ENCODE peak calls at places on chromosome 4, in nine cellular contexts. One of them, this sample, is unnamed.

GRCh38 chr4:100510551-100510950 is 7.3 kb downstream of the EMCN start:
- DNase-seq in lower leg skin: no peak
- DNase-seq in A549: no peak
- DNase-seq in uterus: no peak
- DNase-seq in thyroid gland: no peak
- DNase-seq in endothelial cell of umbilical vein: peak
- DNase-seq in HCT116: no peak
- DNase-seq in body of pancreas: no peak
- DNase-seq in stomach: no peak
- DNase-seq in this sample: no peak

GRCh38 chr4:169268951-169269781 is 1.6 kb downstream of the SH3RF1 start:
- DNase-seq in HCT116: no peak
- DNase-seq in stomach: no peak
- DNase-seq in endothelial cell of umbilical vein: peak
- DNase-seq in thyroid gland: peak
- DNase-seq in lower leg skin: no peak
- DNase-seq in uterus: no peak
- DNase-seq in A549: peak
- DNase-seq in body of pancreas: no peak
- DNase-seq in this sample: no peak

GRCh38 chr4:87228561-87228860 is 8.1 kb upstream of the KLHL8 start:
- DNase-seq in A549: no peak
- DNase-seq in HCT116: no peak
- DNase-seq in endothelial cell of umbilical vein: no peak
- DNase-seq in uterus: no peak
- DNase-seq in thyroid gland: no peak
- DNase-seq in stomach: no peak
- DNase-seq in lower leg skin: no peak
- DNase-seq in body of pancreas: no peak
- DNase-seq in this sample: no peak

GRCh38 chr4:176593943-176594342 is 198.8 kb downstream of the VEGFC start:
- DNase-seq in endothelial cell of umbilical vein: no peak
- DNase-seq in thyroid gland: no peak
- DNase-seq in body of pancreas: no peak
- DNase-seq in uterus: no peak
- DNase-seq in lower leg skin: no peak
- DNase-seq in stomach: no peak
- DNase-seq in HCT116: no peak
- DNase-seq in A549: no peak
- DNase-seq in this sample: no peak

GRCh38 chr4:959338-960139 is 13.8 kb downstream of the DGKQ start:
- DNase-seq in uterus: peak
- DNase-seq in HCT116: no peak
- DNase-seq in endothelial cell of umbilical vein: no peak
- DNase-seq in lower leg skin: peak
- DNase-seq in A549: no peak
- DNase-seq in thyroid gland: no peak
- DNase-seq in body of pancreas: no peak
- DNase-seq in stomach: no peak
- DNase-seq in this sample: no peak

GRCh38 chr4:32858971-32859370 is 2138.8 kb downstream of the PCDH7 start:
- DNase-seq in A549: peak
- DNase-seq in body of pancreas: no peak
- DNase-seq in endothelial cell of umbilical vein: no peak
- DNase-seq in lower leg skin: no peak
- DNase-seq in HCT116: peak
- DNase-seq in uterus: no peak
- DNase-seq in thyroid gland: no peak
- DNase-seq in stomach: no peak
- DNase-seq in this sample: no peak

GRCh38 chr4:98092833-98093439 is 50.3 kb downstream of the STPG2 start:
- DNase-seq in uterus: no peak
- DNase-seq in lower leg skin: no peak
- DNase-seq in thyroid gland: no peak
- DNase-seq in A549: peak
- DNase-seq in endothelial cell of umbilical vein: peak
- DNase-seq in stomach: no peak
- DNase-seq in HCT116: peak
- DNase-seq in body of pancreas: no peak
- DNase-seq in this sample: no peak

GRCh38 chr4:103364066-103364465 is 165.9 kb upstream of the CENPE start:
- DNase-seq in uterus: no peak
- DNase-seq in stomach: no peak
- DNase-seq in HCT116: no peak
- DNase-seq in thyroid gland: no peak
- DNase-seq in endothelial cell of umbilical vein: no peak
- DNase-seq in lower leg skin: no peak
- DNase-seq in body of pancreas: no peak
- DNase-seq in A549: no peak
- DNase-seq in this sample: no peak

GRCh38 chr4:151266542-151266941 is 10.4 kb upstream of the PRSS48 start:
- DNase-seq in thyroid gland: no peak
- DNase-seq in lower leg skin: no peak
- DNase-seq in endothelial cell of umbilical vein: peak
- DNase-seq in body of pancreas: no peak
- DNase-seq in HCT116: no peak
- DNase-seq in uterus: no peak
- DNase-seq in stomach: no peak
- DNase-seq in A549: no peak
- DNase-seq in this sample: no peak

GRCh38 chr4:139025841-139026240 is 10.3 kb downstream of the NOCT start:
- DNase-seq in body of pancreas: no peak
- DNase-seq in HCT116: no peak
- DNase-seq in stomach: no peak
- DNase-seq in endothelial cell of umbilical vein: no peak
- DNase-seq in A549: no peak
- DNase-seq in lower leg skin: no peak
- DNase-seq in uterus: no peak
- DNase-seq in thyroid gland: no peak
- DNase-seq in this sample: no peak

GRCh38 chr4:7650606-7651400 is 216.1 kb upstream of the PSAPL1 start:
- DNase-seq in uterus: no peak
- DNase-seq in A549: no peak
- DNase-seq in lower leg skin: no peak
- DNase-seq in HCT116: peak
- DNase-seq in endothelial cell of umbilical vein: no peak
- DNase-seq in stomach: no peak
- DNase-seq in thyroid gland: no peak
- DNase-seq in body of pancreas: no peak
- DNase-seq in this sample: peak

GRCh38 chr4:105895609-105896460 is 564 bp downstream of the NPNT start:
- DNase-seq in uterus: peak
- DNase-seq in thyroid gland: peak
- DNase-seq in body of pancreas: peak
- DNase-seq in stomach: no peak
- DNase-seq in A549: no peak
- DNase-seq in endothelial cell of umbilical vein: no peak
- DNase-seq in lower leg skin: peak
- DNase-seq in HCT116: no peak
- DNase-seq in this sample: no peak

GRCh38 chr4:7978907-7979651 is 39.4 kb upstream of the AFAP1 start:
- DNase-seq in HCT116: no peak
- DNase-seq in endothelial cell of umbilical vein: no peak
- DNase-seq in thyroid gland: no peak
- DNase-seq in A549: no peak
- DNase-seq in uterus: no peak
- DNase-seq in body of pancreas: no peak
- DNase-seq in lower leg skin: no peak
- DNase-seq in stomach: no peak
- DNase-seq in this sample: no peak

GRCh38 chr4:56821394-56822263 is at the start of gene SPINK2:
- DNase-seq in stomach: peak
- DNase-seq in thyroid gland: peak
- DNase-seq in A549: peak
- DNase-seq in endothelial cell of umbilical vein: no peak
- DNase-seq in body of pancreas: peak
- DNase-seq in uterus: no peak
- DNase-seq in HCT116: peak
- DNase-seq in lower leg skin: no peak
- DNase-seq in this sample: no peak

GRCh38 chr4:185894481-185894880 is 82.5 kb upstream of the SORBS2 start:
- DNase-seq in uterus: no peak
- DNase-seq in body of pancreas: no peak
- DNase-seq in stomach: no peak
- DNase-seq in lower leg skin: no peak
- DNase-seq in endothelial cell of umbilical vein: no peak
- DNase-seq in thyroid gland: no peak
- DNase-seq in A549: no peak
- DNase-seq in HCT116: no peak
- DNase-seq in this sample: no peak

GRCh38 chr4:67581208-67581857 is 22.8 kb downstream of the STAP1 start:
- DNase-seq in thyroid gland: no peak
- DNase-seq in lower leg skin: no peak
- DNase-seq in body of pancreas: no peak
- DNase-seq in uterus: no peak
- DNase-seq in stomach: no peak
- DNase-seq in A549: no peak
- DNase-seq in endothelial cell of umbilical vein: no peak
- DNase-seq in HCT116: no peak
- DNase-seq in this sample: no peak

DNA sequence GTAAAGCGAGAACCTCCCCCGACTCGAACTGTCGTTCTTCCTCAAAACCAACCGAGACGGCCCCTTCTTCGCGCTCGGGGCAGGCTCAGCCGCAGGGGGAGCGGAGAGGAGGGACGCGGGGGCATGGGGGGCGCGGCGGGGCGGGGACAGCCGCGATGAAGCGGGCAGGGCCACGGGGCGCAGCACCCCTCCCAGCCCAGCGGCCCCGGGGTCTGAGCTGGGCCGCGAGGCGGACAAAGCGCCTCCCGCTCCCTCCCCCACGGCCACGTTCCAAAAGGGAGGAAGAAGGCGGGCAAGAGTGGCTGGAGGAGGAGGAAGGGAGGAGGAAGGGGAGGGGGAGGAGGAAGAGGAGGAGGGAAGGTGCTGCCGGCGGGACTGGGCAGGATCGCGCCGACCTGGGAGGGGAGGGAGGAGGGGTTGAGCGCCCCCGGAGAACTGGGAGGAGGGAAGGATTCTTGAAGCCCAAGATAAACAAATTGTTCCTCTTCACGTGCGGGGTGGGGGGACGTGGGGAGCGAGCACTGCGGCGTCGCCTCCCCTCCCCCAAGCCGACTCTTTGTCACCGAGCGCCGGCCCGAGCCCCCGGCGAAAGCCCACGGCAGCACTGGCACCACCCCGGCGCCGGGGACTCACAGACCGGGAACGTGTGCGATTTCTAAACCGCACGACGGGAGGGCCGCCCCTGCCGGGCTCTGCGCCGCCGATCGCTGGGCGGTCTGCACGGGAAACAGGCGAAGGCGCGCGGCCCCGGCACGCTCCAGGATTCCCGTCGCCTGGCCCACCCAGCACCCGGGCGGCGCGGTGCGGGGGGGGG is 2.9 kb downstream of the MAML3 start:
- DNase-seq in endothelial cell of umbilical vein: peak
- DNase-seq in stomach: peak
- DNase-seq in thyroid gland: peak
- DNase-seq in lower leg skin: peak
- DNase-seq in uterus: peak
- DNase-seq in body of pancreas: peak
- DNase-seq in HCT116: peak
- DNase-seq in A549: peak
- DNase-seq in this sample: peak
- TF ChIP-seq POLR2A in endothelial cell of umbilical vein: peak
- TF ChIP-seq POLR2A in stomach: no peak
- TF ChIP-seq POLR2A in thyroid gland: peak
- TF ChIP-seq POLR2A in lower leg skin: no peak
- TF ChIP-seq POLR2A in uterus: peak
- TF ChIP-seq POLR2A in body of pancreas: peak
- TF ChIP-seq POLR2A in HCT116: no peak
- TF ChIP-seq POLR2A in A549: peak
- TF ChIP-seq POLR2A in this sample: peak

DNA sequence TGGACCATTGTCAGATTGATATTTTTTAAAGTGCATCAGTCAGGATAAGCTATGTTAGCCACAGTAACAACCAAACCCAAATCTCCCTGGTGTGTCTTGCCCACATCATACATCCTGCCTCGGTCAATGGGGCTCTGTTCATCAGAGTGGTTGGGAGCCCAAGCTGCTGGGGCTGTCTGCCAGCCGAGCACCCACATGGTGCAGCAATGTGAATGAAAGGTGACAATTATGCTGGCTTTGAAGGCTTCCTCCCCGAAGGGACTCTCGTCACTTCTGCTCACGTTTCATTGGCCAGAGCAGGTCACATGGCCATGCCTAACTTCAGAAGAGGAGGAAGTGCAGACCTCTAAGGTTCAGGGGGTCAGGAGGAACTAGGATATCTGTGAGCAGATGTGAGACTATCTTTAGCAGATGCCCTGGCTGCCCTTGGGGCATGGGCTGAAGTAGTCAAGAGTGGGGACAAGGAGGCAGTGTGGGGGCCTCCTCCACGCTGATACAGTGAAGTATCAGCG is 1.3 kb upstream of the JAKMIP1 start:
- DNase-seq in uterus: no peak
- DNase-seq in lower leg skin: peak
- DNase-seq in body of pancreas: no peak
- DNase-seq in endothelial cell of umbilical vein: no peak
- DNase-seq in A549: no peak
- DNase-seq in thyroid gland: no peak
- DNase-seq in HCT116: no peak
- DNase-seq in stomach: no peak
- DNase-seq in this sample: no peak
- TF ChIP-seq POLR2A in uterus: no peak
- TF ChIP-seq POLR2A in lower leg skin: no peak
- TF ChIP-seq POLR2A in body of pancreas: no peak
- TF ChIP-seq POLR2A in endothelial cell of umbilical vein: no peak
- TF ChIP-seq POLR2A in A549: no peak
- TF ChIP-seq POLR2A in thyroid gland: no peak
- TF ChIP-seq POLR2A in HCT116: no peak
- TF ChIP-seq POLR2A in stomach: no peak
- TF ChIP-seq POLR2A in this sample: no peak

GRCh38 chr4:141870152-141870551 is 233.8 kb downstream of the IL15 start:
- DNase-seq in thyroid gland: no peak
- DNase-seq in endothelial cell of umbilical vein: no peak
- DNase-seq in uterus: no peak
- DNase-seq in HCT116: no peak
- DNase-seq in stomach: no peak
- DNase-seq in A549: no peak
- DNase-seq in body of pancreas: no peak
- DNase-seq in lower leg skin: no peak
- DNase-seq in this sample: no peak
- TF ChIP-seq POLR2A in thyroid gland: no peak
- TF ChIP-seq POLR2A in endothelial cell of umbilical vein: no peak
- TF ChIP-seq POLR2A in uterus: no peak
- TF ChIP-seq POLR2A in HCT116: no peak
- TF ChIP-seq POLR2A in stomach: no peak
- TF ChIP-seq POLR2A in A549: no peak
- TF ChIP-seq POLR2A in body of pancreas: no peak
- TF ChIP-seq POLR2A in lower leg skin: no peak
- TF ChIP-seq POLR2A in this sample: no peak

DNA sequence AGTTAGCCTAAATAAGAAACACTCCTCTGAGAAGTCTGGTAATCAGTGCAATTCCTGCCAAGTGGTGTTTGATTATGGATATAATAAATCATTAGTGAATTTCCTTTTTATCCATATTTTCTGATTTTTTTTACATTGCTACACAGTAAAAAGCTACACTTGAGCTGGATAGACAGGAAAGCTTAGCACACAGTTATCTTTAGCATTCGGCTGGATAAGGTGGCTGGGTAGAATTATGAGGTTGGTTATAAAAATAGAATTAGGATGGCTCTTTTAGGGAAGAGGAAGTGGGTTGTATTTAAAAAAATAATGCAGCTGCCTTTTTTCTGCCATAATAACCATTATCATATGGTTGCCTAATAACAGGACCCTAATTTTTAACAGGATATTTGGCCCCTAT is 460.6 kb downstream of the NAF1 start:
- DNase-seq in HCT116: no peak
- DNase-seq in stomach: no peak
- DNase-seq in thyroid gland: no peak
- DNase-seq in body of pancreas: no peak
- DNase-seq in endothelial cell of umbilical vein: no peak
- DNase-seq in uterus: no peak
- DNase-seq in lower leg skin: no peak
- DNase-seq in A549: no peak
- DNase-seq in this sample: no peak
- TF ChIP-seq POLR2A in HCT116: no peak
- TF ChIP-seq POLR2A in stomach: no peak
- TF ChIP-seq POLR2A in thyroid gland: no peak
- TF ChIP-seq POLR2A in body of pancreas: no peak
- TF ChIP-seq POLR2A in endothelial cell of umbilical vein: no peak
- TF ChIP-seq POLR2A in uterus: no peak
- TF ChIP-seq POLR2A in lower leg skin: no peak
- TF ChIP-seq POLR2A in A549: no peak
- TF ChIP-seq POLR2A in this sample: no peak

This sample was measured in H54.